ENCODE peak calls at places on chromosomes 6 and 20, in ten cellular contexts. One of them, this sample, is unnamed.

GRCh38 chr20:45583502-45583901 is 4.4 kb upstream of the WFDC8 start:
- DNase-seq in activated CD8-positive, alpha-beta T cell treated with anti-CD3 and anti-CD28 coated beads for 36 hours: no peak
- DNase-seq in posterior cingulate gyrus: no peak
- DNase-seq in T-cell: no peak
- DNase-seq in small intestine: no peak
- DNase-seq in SW480: no peak
- DNase-seq in A549: no peak
- DNase-seq in central memory CD4-positive, alpha-beta T cell: no peak
- DNase-seq in activated CD4-positive, alpha-beta T cell treated with anti-CD3 and anti-CD28 coated beads for 1 hour: no peak
- DNase-seq in left kidney: no peak
- DNase-seq in this sample: no peak

GRCh38 chr20:40640667-40641066 is 48.4 kb downstream of the MAFB start:
- DNase-seq in left kidney: no peak
- DNase-seq in central memory CD4-positive, alpha-beta T cell: no peak
- DNase-seq in posterior cingulate gyrus: no peak
- DNase-seq in SW480: no peak
- DNase-seq in T-cell: no peak
- DNase-seq in activated CD4-positive, alpha-beta T cell treated with anti-CD3 and anti-CD28 coated beads for 1 hour: no peak
- DNase-seq in A549: no peak
- DNase-seq in small intestine: no peak
- DNase-seq in activated CD8-positive, alpha-beta T cell treated with anti-CD3 and anti-CD28 coated beads for 36 hours: no peak
- DNase-seq in this sample: no peak

GRCh38 chr6:87333591-87334181 is 4.6 kb upstream of the GJB7 start:
- DNase-seq in A549: no peak
- DNase-seq in small intestine: no peak
- DNase-seq in left kidney: no peak
- DNase-seq in activated CD8-positive, alpha-beta T cell treated with anti-CD3 and anti-CD28 coated beads for 36 hours: peak; percentile 13
- DNase-seq in SW480: no peak
- DNase-seq in activated CD4-positive, alpha-beta T cell treated with anti-CD3 and anti-CD28 coated beads for 1 hour: no peak
- DNase-seq in posterior cingulate gyrus: no peak
- DNase-seq in T-cell: no peak
- DNase-seq in central memory CD4-positive, alpha-beta T cell: peak; percentile 13
- DNase-seq in this sample: peak; percentile 9

GRCh38 chr6:137823826-137824501 is 43.1 kb upstream of the TNFAIP3 start:
- DNase-seq in T-cell: peak; percentile 92
- DNase-seq in left kidney: peak; percentile 68
- DNase-seq in central memory CD4-positive, alpha-beta T cell: peak; percentile 99
- DNase-seq in SW480: no peak
- DNase-seq in activated CD4-positive, alpha-beta T cell treated with anti-CD3 and anti-CD28 coated beads for 1 hour: peak; percentile 59
- DNase-seq in A549: peak; percentile 30
- DNase-seq in activated CD8-positive, alpha-beta T cell treated with anti-CD3 and anti-CD28 coated beads for 36 hours: peak; percentile 85
- DNase-seq in posterior cingulate gyrus: no peak
- DNase-seq in small intestine: peak; percentile 52
- DNase-seq in this sample: peak; percentile 98

GRCh38 chr6:122033564-122034181 is 365.8 kb upstream of the HSF2 start:
- DNase-seq in small intestine: peak; percentile 64
- DNase-seq in left kidney: peak; percentile 79
- DNase-seq in central memory CD4-positive, alpha-beta T cell: no peak
- DNase-seq in SW480: peak; percentile 69
- DNase-seq in T-cell: no peak
- DNase-seq in activated CD4-positive, alpha-beta T cell treated with anti-CD3 and anti-CD28 coated beads for 1 hour: no peak
- DNase-seq in activated CD8-positive, alpha-beta T cell treated with anti-CD3 and anti-CD28 coated beads for 36 hours: no peak
- DNase-seq in posterior cingulate gyrus: no peak
- DNase-seq in A549: peak; percentile 57
- DNase-seq in this sample: peak; percentile 10

GRCh38 chr6:12324741-12325140 is 34.6 kb downstream of the EDN1 start:
- DNase-seq in activated CD4-positive, alpha-beta T cell treated with anti-CD3 and anti-CD28 coated beads for 1 hour: no peak
- DNase-seq in T-cell: no peak
- DNase-seq in left kidney: no peak
- DNase-seq in SW480: peak; percentile 22
- DNase-seq in posterior cingulate gyrus: no peak
- DNase-seq in central memory CD4-positive, alpha-beta T cell: no peak
- DNase-seq in small intestine: no peak
- DNase-seq in activated CD8-positive, alpha-beta T cell treated with anti-CD3 and anti-CD28 coated beads for 36 hours: no peak
- DNase-seq in A549: peak; percentile 73
- DNase-seq in this sample: no peak

GRCh38 chr20:39574061-39574460 is 611.9 kb downstream of the DHX35 start:
- DNase-seq in posterior cingulate gyrus: no peak
- DNase-seq in central memory CD4-positive, alpha-beta T cell: no peak
- DNase-seq in activated CD4-positive, alpha-beta T cell treated with anti-CD3 and anti-CD28 coated beads for 1 hour: no peak
- DNase-seq in SW480: no peak
- DNase-seq in A549: no peak
- DNase-seq in left kidney: no peak
- DNase-seq in T-cell: no peak
- DNase-seq in small intestine: no peak
- DNase-seq in activated CD8-positive, alpha-beta T cell treated with anti-CD3 and anti-CD28 coated beads for 36 hours: no peak
- DNase-seq in this sample: no peak

GRCh38 chr6:161418458-161418945 is 144.6 kb upstream of the AGPAT4 start:
- DNase-seq in central memory CD4-positive, alpha-beta T cell: peak; percentile 26
- DNase-seq in posterior cingulate gyrus: no peak
- DNase-seq in SW480: peak; percentile 49
- DNase-seq in A549: peak; percentile 70
- DNase-seq in activated CD4-positive, alpha-beta T cell treated with anti-CD3 and anti-CD28 coated beads for 1 hour: no peak
- DNase-seq in T-cell: peak; percentile 3
- DNase-seq in small intestine: peak; percentile 68
- DNase-seq in left kidney: peak; percentile 91
- DNase-seq in activated CD8-positive, alpha-beta T cell treated with anti-CD3 and anti-CD28 coated beads for 36 hours: peak; percentile 55
- DNase-seq in this sample: peak; percentile 30

GRCh38 chr6:151493495-151494234 is at the start of gene CCDC170:
- DNase-seq in central memory CD4-positive, alpha-beta T cell: no peak
- DNase-seq in small intestine: no peak
- DNase-seq in posterior cingulate gyrus: no peak
- DNase-seq in activated CD4-positive, alpha-beta T cell treated with anti-CD3 and anti-CD28 coated beads for 1 hour: no peak
- DNase-seq in activated CD8-positive, alpha-beta T cell treated with anti-CD3 and anti-CD28 coated beads for 36 hours: peak; percentile 21
- DNase-seq in SW480: peak; percentile 26
- DNase-seq in A549: peak; percentile 13
- DNase-seq in T-cell: no peak
- DNase-seq in left kidney: peak; percentile 83
- DNase-seq in this sample: no peak

GRCh38 chr6:57324538-57324937 is 7.1 kb downstream of the PRIM2 start:
- DNase-seq in activated CD4-positive, alpha-beta T cell treated with anti-CD3 and anti-CD28 coated beads for 1 hour: no peak
- DNase-seq in posterior cingulate gyrus: no peak
- DNase-seq in T-cell: no peak
- DNase-seq in A549: peak; percentile 9
- DNase-seq in SW480: peak; percentile 30
- DNase-seq in activated CD8-positive, alpha-beta T cell treated with anti-CD3 and anti-CD28 coated beads for 36 hours: no peak
- DNase-seq in left kidney: peak; percentile 15
- DNase-seq in central memory CD4-positive, alpha-beta T cell: peak; percentile 8
- DNase-seq in small intestine: no peak
- DNase-seq in this sample: no peak

GRCh38 chr6:160756021-160756420 is 54.0 kb downstream of the PLG start:
- DNase-seq in small intestine: no peak
- DNase-seq in posterior cingulate gyrus: no peak
- DNase-seq in left kidney: no peak
- DNase-seq in SW480: no peak
- DNase-seq in T-cell: no peak
- DNase-seq in activated CD8-positive, alpha-beta T cell treated with anti-CD3 and anti-CD28 coated beads for 36 hours: no peak
- DNase-seq in A549: no peak
- DNase-seq in activated CD4-positive, alpha-beta T cell treated with anti-CD3 and anti-CD28 coated beads for 1 hour: no peak
- DNase-seq in central memory CD4-positive, alpha-beta T cell: no peak
- DNase-seq in this sample: no peak

GRCh38 chr6:108492131-108492766 is 68.5 kb upstream of the FOXO3 start:
- DNase-seq in posterior cingulate gyrus: no peak
- DNase-seq in small intestine: peak; percentile 65
- DNase-seq in SW480: peak; percentile 21
- DNase-seq in left kidney: peak; percentile 68
- DNase-seq in T-cell: no peak
- DNase-seq in A549: peak; percentile 38
- DNase-seq in central memory CD4-positive, alpha-beta T cell: no peak
- DNase-seq in activated CD8-positive, alpha-beta T cell treated with anti-CD3 and anti-CD28 coated beads for 36 hours: no peak
- DNase-seq in activated CD4-positive, alpha-beta T cell treated with anti-CD3 and anti-CD28 coated beads for 1 hour: no peak
- DNase-seq in this sample: peak; percentile 8

GRCh38 chr6:125201961-125202729 is 48.6 kb downstream of the TPD52L1 start:
- DNase-seq in posterior cingulate gyrus: no peak
- DNase-seq in T-cell: no peak
- DNase-seq in SW480: peak; percentile 21
- DNase-seq in central memory CD4-positive, alpha-beta T cell: no peak
- DNase-seq in activated CD4-positive, alpha-beta T cell treated with anti-CD3 and anti-CD28 coated beads for 1 hour: no peak
- DNase-seq in activated CD8-positive, alpha-beta T cell treated with anti-CD3 and anti-CD28 coated beads for 36 hours: no peak
- DNase-seq in A549: peak; percentile 89
- DNase-seq in left kidney: no peak
- DNase-seq in small intestine: peak; percentile 36
- DNase-seq in this sample: no peak

GRCh38 chr6:37822851-37823682 is 3.5 kb downstream of the ZFAND3 start:
- DNase-seq in left kidney: peak; percentile 12
- DNase-seq in posterior cingulate gyrus: no peak
- DNase-seq in T-cell: peak; percentile 17
- DNase-seq in A549: no peak
- DNase-seq in activated CD8-positive, alpha-beta T cell treated with anti-CD3 and anti-CD28 coated beads for 36 hours: peak; percentile 70
- DNase-seq in central memory CD4-positive, alpha-beta T cell: no peak
- DNase-seq in activated CD4-positive, alpha-beta T cell treated with anti-CD3 and anti-CD28 coated beads for 1 hour: no peak
- DNase-seq in SW480: no peak
- DNase-seq in small intestine: peak; percentile 99
- DNase-seq in this sample: peak; percentile 5

GRCh38 chr20:57711826-57712225 is 2.0 kb upstream of the PMEPA1 start:
- DNase-seq in activated CD8-positive, alpha-beta T cell treated with anti-CD3 and anti-CD28 coated beads for 36 hours: no peak
- DNase-seq in A549: no peak
- DNase-seq in central memory CD4-positive, alpha-beta T cell: no peak
- DNase-seq in SW480: no peak
- DNase-seq in posterior cingulate gyrus: no peak
- DNase-seq in activated CD4-positive, alpha-beta T cell treated with anti-CD3 and anti-CD28 coated beads for 1 hour: no peak
- DNase-seq in small intestine: no peak
- DNase-seq in T-cell: no peak
- DNase-seq in left kidney: no peak
- DNase-seq in this sample: no peak

GRCh38 chr6:52109073-52109635 is 21.7 kb upstream of the PKHD1 start:
- DNase-seq in small intestine: no peak
- DNase-seq in SW480: no peak
- DNase-seq in posterior cingulate gyrus: no peak
- DNase-seq in central memory CD4-positive, alpha-beta T cell: no peak
- DNase-seq in T-cell: no peak
- DNase-seq in A549: no peak
- DNase-seq in activated CD8-positive, alpha-beta T cell treated with anti-CD3 and anti-CD28 coated beads for 36 hours: no peak
- DNase-seq in left kidney: no peak
- DNase-seq in activated CD4-positive, alpha-beta T cell treated with anti-CD3 and anti-CD28 coated beads for 1 hour: no peak
- DNase-seq in this sample: no peak

GRCh38 chr6:6881438-6882267 is 226.1 kb upstream of the RREB1 start:
- DNase-seq in A549: no peak
- DNase-seq in central memory CD4-positive, alpha-beta T cell: no peak
- DNase-seq in T-cell: no peak
- DNase-seq in small intestine: no peak
- DNase-seq in activated CD4-positive, alpha-beta T cell treated with anti-CD3 and anti-CD28 coated beads for 1 hour: no peak
- DNase-seq in SW480: no peak
- DNase-seq in left kidney: peak; percentile 83
- DNase-seq in posterior cingulate gyrus: no peak
- DNase-seq in activated CD8-positive, alpha-beta T cell treated with anti-CD3 and anti-CD28 coated beads for 36 hours: no peak
- DNase-seq in this sample: no peak

GRCh38 chr6:154619183-154619582 is 108.7 kb upstream of the CNKSR3 start:
- DNase-seq in central memory CD4-positive, alpha-beta T cell: no peak
- DNase-seq in A549: no peak
- DNase-seq in activated CD4-positive, alpha-beta T cell treated with anti-CD3 and anti-CD28 coated beads for 1 hour: no peak
- DNase-seq in T-cell: no peak
- DNase-seq in SW480: no peak
- DNase-seq in posterior cingulate gyrus: no peak
- DNase-seq in left kidney: no peak
- DNase-seq in activated CD8-positive, alpha-beta T cell treated with anti-CD3 and anti-CD28 coated beads for 36 hours: no peak
- DNase-seq in small intestine: peak; percentile 58
- DNase-seq in this sample: no peak

GRCh38 chr6:63677282-63677681 is 41.7 kb downstream of the PHF3 start:
- DNase-seq in left kidney: peak; percentile 35
- DNase-seq in SW480: peak; percentile 12
- DNase-seq in activated CD8-positive, alpha-beta T cell treated with anti-CD3 and anti-CD28 coated beads for 36 hours: no peak
- DNase-seq in central memory CD4-positive, alpha-beta T cell: no peak
- DNase-seq in small intestine: peak; percentile 87
- DNase-seq in A549: no peak
- DNase-seq in T-cell: no peak
- DNase-seq in activated CD4-positive, alpha-beta T cell treated with anti-CD3 and anti-CD28 coated beads for 1 hour: no peak
- DNase-seq in posterior cingulate gyrus: no peak
- DNase-seq in this sample: no peak

GRCh38 chr20:49633643-49634042 is 65.7 kb upstream of the PTGIS start:
- DNase-seq in SW480: no peak
- DNase-seq in posterior cingulate gyrus: no peak
- DNase-seq in T-cell: no peak
- DNase-seq in central memory CD4-positive, alpha-beta T cell: no peak
- DNase-seq in activated CD4-positive, alpha-beta T cell treated with anti-CD3 and anti-CD28 coated beads for 1 hour: no peak
- DNase-seq in A549: no peak
- DNase-seq in activated CD8-positive, alpha-beta T cell treated with anti-CD3 and anti-CD28 coated beads for 36 hours: no peak
- DNase-seq in small intestine: no peak
- DNase-seq in left kidney: no peak
- DNase-seq in this sample: no peak

GRCh38 chr20:24579475-24579874 is 110.0 kb downstream of the SYNDIG1 start:
- DNase-seq in posterior cingulate gyrus: no peak
- DNase-seq in central memory CD4-positive, alpha-beta T cell: no peak
- DNase-seq in activated CD4-positive, alpha-beta T cell treated with anti-CD3 and anti-CD28 coated beads for 1 hour: no peak
- DNase-seq in A549: no peak
- DNase-seq in small intestine: no peak
- DNase-seq in T-cell: no peak
- DNase-seq in left kidney: no peak
- DNase-seq in SW480: no peak
- DNase-seq in activated CD8-positive, alpha-beta T cell treated with anti-CD3 and anti-CD28 coated beads for 36 hours: no peak
- DNase-seq in this sample: no peak

GRCh38 chr20:32537657-32538525 is 47.2 kb downstream of the NOL4L start:
- DNase-seq in activated CD8-positive, alpha-beta T cell treated with anti-CD3 and anti-CD28 coated beads for 36 hours: no peak
- DNase-seq in activated CD4-positive, alpha-beta T cell treated with anti-CD3 and anti-CD28 coated beads for 1 hour: no peak
- DNase-seq in T-cell: no peak
- DNase-seq in left kidney: peak; percentile 82
- DNase-seq in SW480: no peak
- DNase-seq in central memory CD4-positive, alpha-beta T cell: no peak
- DNase-seq in small intestine: no peak
- DNase-seq in posterior cingulate gyrus: no peak
- DNase-seq in A549: no peak
- DNase-seq in this sample: no peak

GRCh38 chr20:56995635-56996075 is 270.8 kb downstream of the BMP7 start:
- DNase-seq in activated CD4-positive, alpha-beta T cell treated with anti-CD3 and anti-CD28 coated beads for 1 hour: no peak
- DNase-seq in central memory CD4-positive, alpha-beta T cell: no peak
- DNase-seq in small intestine: no peak
- DNase-seq in A549: peak; percentile 36
- DNase-seq in left kidney: peak; percentile 74
- DNase-seq in posterior cingulate gyrus: no peak
- DNase-seq in T-cell: no peak
- DNase-seq in SW480: no peak
- DNase-seq in activated CD8-positive, alpha-beta T cell treated with anti-CD3 and anti-CD28 coated beads for 36 hours: peak; percentile 40
- DNase-seq in this sample: no peak

This sample was measured in CD4-positive, alpha-beta memory T cell.